ENCODE peak calls at places on chromosomes 5 and 9, in ten cellular contexts. U, J, C, O, K, F, Q, G, B and T are unnamed samples.

GRCh38 chr9:16406536-16407225 is 463.8 kb downstream of the BNC2 start:
- DNase-seq in F (no peak), U (no peak), C (no peak), Q (no peak), G (no peak), K (no peak), J (no peak), B (no peak), O (no peak), T (no peak)

GRCh38 chr9:133351908-133352634 is 4.1 kb downstream of the RPL7A start:
- DNase-seq in C (peak), F (no peak), K (no peak), O (no peak), J (no peak), U (no peak), B (peak), Q (peak), G (peak), T (no peak)

GRCh38 chr5:170681013-170681433 is 102.5 kb upstream of the GABRP start:
- DNase-seq in F (peak), C (peak), B (peak), O (peak), K (no peak), J (no peak), U (peak), G (peak), Q (peak), T (no peak)

GRCh38 chr9:32701321-32702022 is 66.0 kb upstream of the TAF1L start:
- DNase-seq in J (no peak), F (no peak), K (no peak), O (no peak), C (peak), B (no peak), G (no peak), U (no peak), Q (no peak), T (no peak)

GRCh38 chr5:4196744-4197646 is 601.4 kb downstream of the IRX1 start:
- DNase-seq in Q (no peak), G (no peak), U (no peak), O (no peak), J (no peak), F (no peak), K (no peak), B (no peak), C (peak), T (no peak)

GRCh38 chr5:41935544-41935943 is 10.5 kb downstream of the FBXO4 start:
- DNase-seq in O (no peak), C (no peak), B (no peak), G (no peak), Q (peak), J (no peak), K (no peak), U (no peak), F (no peak), T (no peak)

GRCh38 chr9:89730715-89731114 is 125.9 kb downstream of the GADD45G start:
- DNase-seq in K (no peak), F (no peak), O (no peak), U (no peak), Q (no peak), G (no peak), B (no peak), J (no peak), C (no peak), T (no peak)

GRCh38 chr9:73738741-73739530 is 587.3 kb downstream of the ANXA1 start:
- DNase-seq in J (no peak), B (no peak), G (no peak), F (no peak), C (no peak), U (no peak), Q (no peak), O (no peak), K (no peak), T (no peak)

GRCh38 chr5:25009063-25009462 is 364.3 kb upstream of the CDH10 start:
- DNase-seq in K (no peak), G (no peak), B (no peak), C (no peak), Q (no peak), U (no peak), J (no peak), O (no peak), F (no peak), T (no peak)

GRCh38 chr9:135963338-135963737 is 2.2 kb upstream of the UBAC1 start:
- DNase-seq in U (no peak), J (no peak), B (no peak), F (no peak), C (no peak), K (no peak), G (no peak), Q (no peak), O (no peak), T (no peak)

GRCh38 chr5:1971944-1972343 is 89.2 kb upstream of the IRX4 start:
- DNase-seq in C (no peak), B (no peak), K (no peak), Q (no peak), O (no peak), F (no peak), U (no peak), J (no peak), G (no peak), T (no peak)

GRCh38 chr9:120846906-120847305 is 4.2 kb upstream of the PSMD5 start:
- DNase-seq in J (no peak), O (no peak), Q (no peak), K (no peak), C (peak), U (no peak), F (no peak), G (no peak), B (no peak), T (no peak)

GRCh38 chr5:133907075-133907474 is 61.4 kb downstream of the C5orf15 start:
- DNase-seq in B (no peak), Q (no peak), C (no peak), U (no peak), O (no peak), F (no peak), J (no peak), K (peak), G (no peak), T (no peak)

GRCh38 chr9:110555971-110556370 is 23.6 kb downstream of the SVEP1 start:
- DNase-seq in G (no peak), J (no peak), C (peak), U (no peak), K (no peak), B (no peak), Q (no peak), O (no peak), F (no peak), T (no peak)